ENCODE peak calls at places on chromosomes 5 and 9, in ten cellular contexts. U, F, H, D, Y, O, T, Q, E and X are unnamed samples.

GRCh38 chr5:135167634-135168033 is 133.6 kb upstream of the PITX1 start:
- DNase-seq in U (no peak), F (no peak), H (no peak), D (no peak), Y (no peak), O (no peak), T (no peak), Q (no peak), E (no peak), X (no peak)

GRCh38 chr9:37202091-37202490 is 81.7 kb downstream of the ZCCHC7 start:
- DNase-seq in U (no peak), F (no peak), H (no peak), D (no peak), Y (no peak), O (no peak), T (no peak), Q (no peak), E (no peak), X (no peak)

GRCh38 chr9:114285166-114285867 is 37.6 kb upstream of the ORM1 start:
- DNase-seq in U (peak), F (no peak), H (peak), D (no peak), Y (no peak), O (no peak), T (no peak), Q (no peak), E (no peak), X (peak)

GRCh38 chr5:6900828-6901227 is 187.6 kb downstream of the TENT4A start:
- DNase-seq in U (no peak), F (no peak), H (no peak), D (peak), Y (no peak), O (no peak), T (no peak), Q (no peak), E (peak), X (no peak)

GRCh38 chr9:76206821-76207220 is 187.4 kb downstream of the RFK start:
- DNase-seq in U (no peak), F (no peak), H (no peak), D (no peak), Y (no peak), O (no peak), T (no peak), Q (no peak), E (peak), X (no peak)

GRCh38 chr9:100465765-100466164 is 7.2 kb upstream of the TMEFF1 start:
- DNase-seq in U (no peak), F (no peak), H (no peak), D (no peak), Y (no peak), O (no peak), T (no peak), Q (no peak), E (no peak), X (no peak)

GRCh38 chr5:85647349-85648127 is 970.2 kb upstream of the COX7C start:
- DNase-seq in U (no peak), F (no peak), H (no peak), D (no peak), Y (no peak), O (no peak), T (no peak), Q (no peak), E (no peak), X (no peak)

GRCh38 chr5:137400571-137400970 is 98.6 kb downstream of the SPOCK1 start:
- DNase-seq in U (no peak), F (no peak), H (no peak), D (no peak), Y (no peak), O (no peak), T (no peak), Q (no peak), E (no peak), X (no peak)

GRCh38 chr9:82911997-82912396 is 150.9 kb downstream of the RASEF start:
- DNase-seq in U (no peak), F (no peak), H (no peak), D (no peak), Y (no peak), O (no peak), T (no peak), Q (no peak), E (no peak), X (no peak)
- H3K4me3 ChIP-seq in U (no peak), F (no peak), H (no peak), D (no peak), Y (no peak), O (no peak), T (no peak), Q (no peak), E (no peak), X (no peak)

GRCh38 chr5:157165261-157165660 is 803 bp downstream of the GARIN3 start:
- DNase-seq in U (no peak), F (no peak), H (no peak), D (no peak), Y (no peak), O (no peak), T (no peak), Q (no peak), E (no peak), X (no peak)
- TF ChIP-seq CTCF in U (no peak), F (no peak), H (no peak), D (no peak), Y (no peak), O (no peak), T (no peak), Q (no peak), E (no peak), X (no peak)

GRCh38 chr5:156515121-156515520 is 188.2 kb downstream of the SGCD start:
- DNase-seq in U (no peak), F (no peak), H (no peak), D (no peak), Y (no peak), O (no peak), T (no peak), Q (no peak), E (no peak), X (no peak)

GRCh38 chr5:156515799-156516198 is 188.8 kb downstream of the SGCD start:
- DNase-seq in U (no peak), F (no peak), H (no peak), D (no peak), Y (no peak), O (no peak), T (no peak), Q (no peak), E (peak), X (no peak)

GRCh38 chr5:156513123-156513814 is 186.3 kb downstream of the SGCD start:
- DNase-seq in U (no peak), F (no peak), H (no peak), D (no peak), Y (no peak), O (no peak), T (peak), Q (no peak), E (no peak), X (no peak)
- TF ChIP-seq POLR2AphosphoS5 in U (no peak), F (no peak), H (no peak), D (no peak), Y (no peak), O (no peak), T (peak), Q (no peak), E (no peak), X (no peak)

DNA sequence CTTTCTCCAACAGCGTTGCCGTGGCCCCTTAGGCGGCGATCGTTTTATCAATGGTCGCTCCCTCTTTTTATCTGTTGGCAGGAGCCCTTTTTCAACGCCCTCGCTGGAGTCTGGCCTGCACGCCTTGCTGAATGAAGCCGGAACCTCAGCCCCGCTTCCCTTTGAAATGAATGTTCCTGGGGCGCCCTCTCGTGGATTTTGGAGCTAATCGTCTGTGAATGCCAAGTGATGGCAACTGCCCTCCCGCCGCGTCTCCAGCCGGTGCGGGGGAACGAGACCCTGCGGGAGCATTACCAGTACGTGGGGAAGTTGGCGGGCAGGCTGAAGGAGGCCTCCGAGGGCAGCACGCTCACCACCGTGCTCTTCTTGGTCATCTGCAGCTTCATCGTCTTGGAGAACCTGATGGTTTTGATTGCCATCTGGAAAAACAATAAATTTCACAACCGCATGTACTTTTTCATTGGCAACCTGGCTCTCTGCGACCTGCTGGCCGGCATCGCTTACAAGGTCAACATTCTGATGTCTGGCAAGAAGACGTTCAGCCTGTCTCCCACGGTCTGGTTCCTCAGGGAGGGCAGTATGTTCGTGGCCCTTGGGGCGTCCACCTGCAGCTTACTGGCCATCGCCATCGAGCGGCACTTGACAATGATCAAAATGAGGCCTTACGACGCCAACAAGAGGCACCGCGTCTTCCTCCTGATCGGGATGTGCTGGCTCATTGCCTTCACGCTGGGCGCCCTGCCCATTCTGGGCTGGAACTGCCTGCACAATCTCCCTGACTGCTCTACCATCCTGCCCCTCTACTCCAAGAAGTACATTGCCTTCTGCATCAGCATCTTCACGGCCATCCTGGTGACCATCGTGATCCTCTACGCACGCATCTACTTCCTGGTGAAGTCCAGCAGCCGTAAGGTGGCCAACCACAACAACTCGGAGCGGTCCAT is 10.0 kb downstream of the S1PR3 start:
- DNase-seq in U (peak), F (peak), H (peak), D (peak), Y (no peak), O (peak), T (peak), Q (peak), E (peak), X (peak)
- H3K4me3 ChIP-seq in U (no peak), F (peak), H (no peak), D (no peak), Y (no peak), O (no peak), T (no peak), Q (peak), E (no peak), X (peak)

GRCh38 chr5:165620394-165620793 is 2115.0 kb downstream of the MAT2B start:
- DNase-seq in U (peak), F (no peak), H (no peak), D (no peak), Y (no peak), O (no peak), T (no peak), Q (no peak), E (no peak), X (no peak)

GRCh38 chr5:165617491-165617890 is 2112.1 kb downstream of the MAT2B start:
- DNase-seq in U (no peak), F (no peak), H (no peak), D (no peak), Y (no peak), O (no peak), T (no peak), Q (no peak), E (no peak), X (no peak)

DNA sequence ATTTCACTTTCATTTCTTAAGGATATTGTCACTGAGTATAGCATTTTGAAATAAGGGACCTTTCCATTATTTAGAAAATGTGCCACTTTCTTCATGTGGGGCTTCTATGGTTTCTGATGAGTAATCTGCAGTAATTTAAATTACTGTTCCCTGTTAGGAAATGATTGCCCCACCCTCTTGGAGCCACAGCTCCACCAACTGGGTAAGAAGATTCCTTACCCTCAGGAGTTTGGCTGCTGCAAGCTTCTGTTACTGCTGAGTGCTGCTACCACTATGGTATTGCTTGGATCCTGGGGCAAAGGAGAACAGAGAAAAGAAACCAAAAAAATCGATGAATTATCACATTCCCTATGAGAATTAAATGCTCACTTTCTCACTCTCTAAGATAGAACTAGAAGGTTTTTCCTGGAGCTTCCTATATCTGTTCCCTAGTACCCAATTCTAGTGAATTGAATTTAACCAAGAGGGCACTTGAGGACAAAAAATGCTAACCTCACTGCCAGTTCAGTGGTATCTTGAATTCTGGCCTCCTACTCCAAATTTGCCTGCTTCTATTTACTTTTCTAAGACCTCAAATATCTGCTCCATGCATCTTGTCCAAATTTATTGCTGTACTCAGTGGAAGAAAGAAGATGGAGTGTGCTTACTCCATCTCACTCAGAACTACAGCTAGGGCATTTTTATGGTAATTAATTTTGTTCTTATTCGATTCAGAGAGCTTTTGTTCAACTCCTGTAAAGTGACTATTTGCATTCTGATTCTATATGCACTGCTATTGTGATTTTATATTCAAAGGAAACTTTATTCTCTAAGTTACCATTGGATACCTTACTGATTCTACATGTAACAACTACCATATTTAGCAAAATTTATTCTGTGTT is 2111.4 kb downstream of the MAT2B start:
- DNase-seq in U (no peak), F (no peak), H (no peak), D (no peak), Y (no peak), O (no peak), T (peak), Q (no peak), E (peak), X (no peak)
- TF ChIP-seq CTCF in U (no peak), F (no peak), H (no peak), D (no peak), Y (no peak), O (no peak), T (peak), Q (no peak), E (peak), X (no peak)

GRCh38 chr9:35423499-35423898 is 66.4 kb upstream of the RUSC2 start:
- DNase-seq in U (no peak), F (no peak), H (no peak), D (no peak), Y (no peak), O (no peak), T (no peak), Q (no peak), E (no peak), X (no peak)

GRCh38 chr9:35422753-35423152 is 67.2 kb upstream of the RUSC2 start:
- DNase-seq in U (no peak), F (no peak), H (no peak), D (no peak), Y (no peak), O (no peak), T (no peak), Q (no peak), E (no peak), X (no peak)

GRCh38 chr9:35431467-35431866 is 58.4 kb upstream of the RUSC2 start:
- DNase-seq in U (no peak), F (no peak), H (no peak), D (no peak), Y (no peak), O (no peak), T (no peak), Q (no peak), E (no peak), X (no peak)

GRCh38 chr9:35424356-35425352 is 65.3 kb upstream of the RUSC2 start:
- DNase-seq in U (no peak), F (no peak), H (no peak), D (no peak), Y (no peak), O (no peak), T (no peak), Q (no peak), E (no peak), X (no peak)

GRCh38 chr9:35426627-35427026 is 63.3 kb upstream of the RUSC2 start:
- DNase-seq in U (no peak), F (no peak), H (peak), D (no peak), Y (no peak), O (no peak), T (no peak), Q (no peak), E (no peak), X (no peak)
- TF ChIP-seq POLR2AphosphoS5 in U (no peak), F (no peak), H (no peak), D (no peak), Y (no peak), O (no peak), T (no peak), Q (no peak), E (no peak), X (no peak)